ENCODE peak calls at places on chromosomes 12 and 14, in nine cellular contexts. X is endothelial cell; C is activated CD4-positive, alpha-beta memory T cell treated with anti-CD3 and anti-CD28 coated beads, Interleukin-2, amount 10 ng/mL, durations not matched to agents 7 days and 5 days; G is NCI-H146; K is stimulated activated CD8-positive, alpha-beta memory T cell treated with anti-CD3 and anti-CD28 coated beads, Interleukin-15, amount 100 ng/mL, for 1 hour; F is activated CD4-positive, alpha-beta T cell treated with anti-CD3 and anti-CD28 coated beads, Interleukin-2, amount 10 ng/mL, durations not matched to agents 7 days and 5 days; U is DMS 273 treated with DMSO at 0.1 percent for 48 hours; Y is right cardiac atrium; B is GM19239. S is an unnamed sample.
A peak's percentile ranks its signal among the peaks of the same experiment; 100 is the strongest.

GRCh38 chr14:22476005-22476751 is 112.8 kb downstream of the DAD1 start:
- DNase-seq in F (no peak), B (no peak), Y (no peak), X (no peak), C (no peak), G (no peak), U (no peak), K (no peak), S (no peak)

GRCh38 chr14:21796912-21797311 is 123.3 kb upstream of the OR4E1 start:
- DNase-seq in Y (no peak), X (peak; percentile 28), U (no peak), C (no peak), F (peak; percentile 12), B (no peak), G (no peak), K (no peak), S (no peak)

GRCh38 chr14:36852853-36853634 is 191.4 kb downstream of the PAX9 start:
- DNase-seq in B (no peak), X (no peak), K (no peak), G (no peak), C (no peak), F (no peak), U (no peak), Y (peak; percentile 43), S (no peak)

GRCh38 chr12:114399664-114400211 is 6.2 kb downstream of the TBX5 start:
- DNase-seq in C (no peak), U (no peak), K (no peak), X (peak; percentile 78), G (no peak), Y (no peak), B (no peak), F (no peak), S (peak; percentile 89)

GRCh38 chr12:66008985-66009384 is 121.6 kb downstream of the LLPH start:
- DNase-seq in K (no peak), Y (no peak), G (no peak), B (no peak), X (no peak), F (no peak), C (no peak), U (no peak), S (no peak)

GRCh38 chr14:58876613-58877012 is 238.9 kb downstream of the DACT1 start:
- DNase-seq in G (no peak), Y (no peak), F (no peak), B (no peak), K (no peak), C (no peak), X (no peak), U (no peak), S (no peak)

GRCh38 chr12:39116877-39117276 is 211.5 kb upstream of the CPNE8 start:
- DNase-seq in G (no peak), X (no peak), B (no peak), Y (no peak), U (no peak), C (no peak), K (no peak), F (no peak), S (no peak)

GRCh38 chr14:105356927-105357326 is 41.4 kb upstream of the TEX22 start:
- DNase-seq in F (no peak), B (no peak), G (peak; percentile 83), Y (no peak), C (no peak), U (no peak), K (no peak), X (no peak), S (no peak)

GRCh38 chr12:109383240-109383639 is 35.5 kb downstream of the MYO1H start:
- DNase-seq in U (no peak), K (no peak), G (no peak), B (no peak), X (no peak), Y (no peak), C (no peak), F (no peak), S (no peak)

GRCh38 chr14:26389646-26390508 is 208.0 kb downstream of the NOVA1 start:
- DNase-seq in Y (no peak), G (no peak), F (no peak), B (no peak), C (no peak), U (no peak), X (no peak), K (no peak), S (no peak)

GRCh38 chr12:114131824-114132223 is 165.7 kb upstream of the RBM19 start:
- DNase-seq in B (no peak), U (no peak), F (no peak), K (no peak), G (no peak), Y (no peak), X (no peak), C (no peak), S (no peak)

GRCh38 chr14:105119410-105120025 is 49.1 kb downstream of the JAG2 start:
- DNase-seq in X (no peak), K (no peak), B (no peak), U (no peak), Y (no peak), G (no peak), F (no peak), C (no peak), S (no peak)

GRCh38 chr14:103518416-103519042 is 4.1 kb downstream of the CKB start:
- DNase-seq in Y (peak; percentile 91), X (peak; percentile 71), C (peak; percentile 64), F (peak; percentile 64), K (peak; percentile 51), G (peak; percentile 69), U (no peak), B (peak; percentile 91), S (peak; percentile 83)

GRCh38 chr14:89065879-89066278 is 241.4 kb downstream of the TTC8 start:
- DNase-seq in B (no peak), F (no peak), X (no peak), Y (no peak), U (no peak), K (no peak), G (no peak), C (no peak), S (no peak)

GRCh38 chr12:47251919-47252318 is 172.2 kb upstream of the AMIGO2 start:
- DNase-seq in F (no peak), B (no peak), X (no peak), G (no peak), C (no peak), U (no peak), K (no peak), Y (no peak), S (no peak)

GRCh38 chr12:120688527-120689071 is 1.6 kb downstream of the MLEC start:
- DNase-seq in B (no peak), F (peak; percentile 14), U (no peak), K (no peak), G (no peak), C (no peak), Y (no peak), X (no peak), S (no peak)

GRCh38 chr12:120229071-120229582 is 28.2 kb upstream of the RPLP0 start:
- DNase-seq in G (no peak), X (no peak), Y (no peak), B (no peak), F (no peak), C (no peak), K (no peak), U (no peak), S (no peak)

GRCh38 chr12:112112423-112113132 is 4.0 kb upstream of the NAA25 start:
- DNase-seq in X (no peak), B (no peak), G (no peak), C (no peak), F (no peak), Y (no peak), K (no peak), U (no peak), S (no peak)

GRCh38 chr14:89915114-89915878 is 39.2 kb downstream of the EFCAB11 start:
- DNase-seq in B (peak; percentile 35), Y (no peak), K (peak; percentile 23), G (peak; percentile 66), F (peak; percentile 66), C (peak; percentile 59), U (peak; percentile 54), X (peak; percentile 59), S (peak; percentile 76)

GRCh38 chr14:98185036-98185435 is 1087.0 kb downstream of the BCL11B start:
- DNase-seq in G (no peak), X (no peak), B (no peak), K (no peak), F (no peak), C (no peak), U (no peak), Y (no peak), S (no peak)

GRCh38 chr12:132525011-132525832 is 35.3 kb downstream of the FBRSL1 start:
- DNase-seq in B (no peak), K (no peak), F (no peak), U (no peak), X (no peak), C (no peak), Y (no peak), G (no peak), S (no peak)

GRCh38 chr14:72517736-72518135 is 376.2 kb downstream of the DPF3 start:
- DNase-seq in X (no peak), K (no peak), Y (no peak), C (no peak), F (no peak), B (no peak), U (no peak), G (no peak), S (no peak)

GRCh38 chr14:24861083-24861630 is 188.8 kb downstream of the STXBP6 start:
- DNase-seq in C (no peak), G (no peak), F (no peak), X (no peak), Y (no peak), K (no peak), U (no peak), B (no peak), S (no peak)

GRCh38 chr14:36657409-36658090 is 4.1 kb upstream of the PAX9 start:
- DNase-seq in Y (peak; percentile 45), F (no peak), G (no peak), K (no peak), X (no peak), C (no peak), U (no peak), B (no peak), S (peak; percentile 84)

GRCh38 chr12:56687225-56688128 is 607 bp downstream of the PTGES3 start:
- DNase-seq in U (no peak), Y (peak; percentile 78), C (peak; percentile 56), X (no peak), K (peak; percentile 20), B (no peak), F (peak; percentile 53), G (peak; percentile 66), S (no peak)

GRCh38 chr14:52051251-52051650 is 17.6 kb downstream of the NID2 start:
- DNase-seq in U (no peak), G (no peak), K (no peak), X (no peak), B (no peak), C (no peak), Y (no peak), F (no peak), S (no peak)

GRCh38 chr14:65361920-65362319 is 50.6 kb upstream of the FUT8 start:
- DNase-seq in X (no peak), F (no peak), B (no peak), K (no peak), Y (peak; percentile 74), U (no peak), G (no peak), C (no peak), S (no peak)

GRCh38 chr12:66776974-66777373 is 98.1 kb upstream of the GRIP1 start:
- DNase-seq in B (no peak), F (peak; percentile 83), C (peak; percentile 77), X (no peak), G (no peak), U (no peak), K (peak; percentile 4), Y (no peak), S (no peak)

GRCh38 chr14:92986254-92987147 is 63.6 kb downstream of the CHGA start:
- DNase-seq in B (no peak), F (no peak), K (no peak), U (peak; percentile 69), Y (no peak), C (no peak), X (no peak), G (no peak), S (no peak)

GRCh38 chr12:85029456-85029855 is 6.6 kb downstream of the TSPAN19 start:
- DNase-seq in F (no peak), B (no peak), C (no peak), Y (no peak), G (peak; percentile 15), X (no peak), K (no peak), U (peak; percentile 3), S (no peak)

GRCh38 chr12:94033112-94033511 is 115.3 kb upstream of the PLXNC1 start:
- DNase-seq in Y (no peak), X (no peak), B (no peak), C (no peak), U (no peak), F (peak; percentile 20), G (no peak), K (no peak), S (no peak)